ENCODE peak calls at places on chromosome 19, in seven cellular contexts. I is CD8-positive, alpha-beta T cell; T is fibroblast of lung; C is spleen; U is neuronal stem cell; O is MM.1S; W is uterus. M is an unnamed sample. For H3K4me1, the result is how much of the 10 kb centered on the place peaks cover.

GRCh38 chr19:46529622-46530451 is 34.2 kb upstream of the PNMA8B start:
- DNase-seq in I (peak), T (peak), C (peak), U (peak), O (peak), W (peak), M (no peak)

GRCh38 chr19:7415163-7415856 is 66.6 kb downstream of the ARHGEF18 start:
- DNase-seq in I (no peak), T (peak), C (no peak), U (no peak), O (no peak), W (no peak), M (peak)

GRCh38 chr19:50341091-50341564 is 12.0 kb upstream of the KCNC3 start:
- DNase-seq in I (no peak), T (no peak), C (no peak), U (no peak), O (no peak), W (no peak), M (no peak)

GRCh38 chr19:29539668-29540067 is 13.9 kb downstream of the VSTM2B start:
- DNase-seq in I (no peak), T (no peak), C (peak), U (no peak), O (no peak), W (no peak), M (no peak)

GRCh38 chr19:7748756-7749155 is 1.4 kb upstream of the CD209 start:
- DNase-seq in I (no peak), T (no peak), C (no peak), U (no peak), O (no peak), W (no peak), M (no peak)

GRCh38 chr19:48717059-48717395 is 2.5 kb downstream of the MAMSTR start:
- DNase-seq in I (no peak), T (peak), C (no peak), U (no peak), O (no peak), W (no peak), M (no peak)

GRCh38 chr19:8305798-8306197 is 2.4 kb downstream of the CD320 start:
- DNase-seq in I (no peak), T (no peak), C (peak), U (no peak), O (no peak), W (peak), M (peak)

GRCh38 chr19:28516415-28516872 is 696.5 kb downstream of the UQCRFS1 start:
- DNase-seq in I (no peak), T (no peak), C (no peak), U (no peak), O (peak), W (no peak), M (no peak)

GRCh38 chr19:38115264-38115802 is 108.7 kb downstream of the DPF1 start:
- DNase-seq in I (no peak), T (no peak), C (no peak), U (no peak), O (no peak), W (no peak), M (no peak)

GRCh38 chr19:53511933-53512374 is 26.0 kb upstream of the ZNF331 start:
- DNase-seq in I (peak), T (peak), C (no peak), U (peak), O (no peak), W (peak), M (peak)

GRCh38 chr19:51346742-51347141 is 4.8 kb upstream of the VSIG10L start:
- DNase-seq in I (no peak), T (no peak), C (no peak), U (no peak), O (no peak), W (no peak), M (peak)

GRCh38 chr19:38307076-38307475 is 3.0 kb downstream of the C19orf33 start:
- DNase-seq in I (no peak), T (no peak), C (no peak), U (no peak), O (no peak), W (no peak), M (no peak)

DNA sequence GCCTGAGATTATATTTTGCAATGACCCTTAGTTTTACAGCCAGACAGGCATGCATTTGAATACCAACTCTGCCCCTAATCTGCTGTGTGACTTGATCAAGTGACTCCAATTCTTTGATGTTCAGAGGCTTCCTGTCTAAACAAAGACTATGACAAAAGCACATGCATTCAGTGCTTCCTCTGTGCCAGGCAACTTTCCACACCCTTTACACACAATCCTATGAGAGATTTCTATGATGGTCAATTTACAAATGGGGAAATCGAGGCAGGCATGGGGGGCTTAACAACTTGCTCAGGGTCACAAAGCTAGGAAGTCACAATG is 3.7 kb upstream of the LYPD3 start:
- DNase-seq in I (peak), T (no peak), C (no peak), U (no peak), O (no peak), W (no peak), M (peak)
- H3K4me1 ChIP-seq in I (half or more), T (under half), C (under half), U (under half), O (under half), W (under half), M (under half)

GRCh38 chr19:1445185-1445931 is 4.6 kb upstream of the APC2 start:
- DNase-seq in I (peak), T (no peak), C (peak), U (peak), O (peak), W (peak), M (peak)
- H3K4me1 ChIP-seq in I (under half), T (under half), C (half or more), U (under half), O (under half), W (under half), M (under half)

GRCh38 chr19:588093-588742 is 1.5 kb upstream of the HCN2 start:
- DNase-seq in I (peak), T (peak), C (no peak), U (peak), O (peak), W (no peak), M (peak)

GRCh38 chr19:583198-583967 is 6.3 kb upstream of the HCN2 start:
- DNase-seq in I (no peak), T (no peak), C (no peak), U (no peak), O (no peak), W (no peak), M (no peak)

GRCh38 chr19:583968-584239 is 5.8 kb upstream of the HCN2 start:
- DNase-seq in I (no peak), T (no peak), C (no peak), U (no peak), O (no peak), W (no peak), M (no peak)

GRCh38 chr19:584240-585001 is 5.3 kb upstream of the HCN2 start:
- DNase-seq in I (peak), T (no peak), C (peak), U (peak), O (peak), W (no peak), M (peak)

GRCh38 chr19:585551-586110 is 4.0 kb upstream of the HCN2 start:
- DNase-seq in I (no peak), T (no peak), C (no peak), U (no peak), O (no peak), W (no peak), M (no peak)
- H3K4me1 ChIP-seq in I (under half), T (under half), C (under half), U (under half), O (under half), W (under half), M (under half)

GRCh38 chr19:43692882-43693281 is 22.9 kb upstream of the PLAUR start:
- DNase-seq in I (no peak), T (no peak), C (no peak), U (no peak), O (no peak), W (no peak), M (no peak)
- H3K4me1 ChIP-seq in I (under half), T (under half), C (under half), U (under half), O (under half), W (under half), M (under half)

GRCh38 chr19:56115490-56115889 is 5.6 kb downstream of the ZNF787 start:
- DNase-seq in I (no peak), T (no peak), C (no peak), U (no peak), O (no peak), W (no peak), M (no peak)
- H3K4me1 ChIP-seq in I (under half), T (under half), C (half or more), U (under half), O (under half), W (under half), M (half or more)